ENCODE peak calls at places on chromosome 17, in seven cellular contexts. B is OCI-LY7, E is PC-3, N is A549, C is fibroblast of lung, G is prostate gland, R is left ventricle myocardium inferior. O is an unnamed sample. For H3K4me1, the result is how much of the 10 kb centered on the place peaks cover.

GRCh38 chr17:40073454-40074174 is 10.8 kb downstream of the THRA start:
- DNase-seq in N (no peak), B (no peak), C (no peak), G (no peak), E (no peak), R (no peak), O (no peak)

GRCh38 chr17:76625496-76625895 is 18.1 kb downstream of the ST6GALNAC1 start:
- DNase-seq in N (no peak), G (no peak), B (no peak), C (no peak), R (no peak), E (no peak), O (no peak)

GRCh38 chr17:65366102-65366844 is 195.2 kb downstream of the AXIN2 start:
- DNase-seq in E (no peak), G (no peak), N (no peak), B (no peak), C (peak), R (no peak), O (no peak)

GRCh38 chr17:8496081-8496480 is 60.4 kb downstream of the NDEL1 start:
- DNase-seq in R (no peak), N (no peak), C (no peak), G (no peak), E (no peak), B (no peak), O (no peak)

GRCh38 chr17:49063652-49064051 is 66.5 kb downstream of the IGF2BP1 start:
- DNase-seq in E (no peak), R (no peak), C (peak), G (peak), B (no peak), N (no peak), O (no peak)

GRCh38 chr17:4789701-4789950 is 862 bp downstream of the GLTPD2 start:
- DNase-seq in C (no peak), R (no peak), N (no peak), E (no peak), B (no peak), G (no peak), O (no peak)

GRCh38 chr17:37828313-37829124 is 83.7 kb upstream of the HNF1B start:
- DNase-seq in G (no peak), B (no peak), R (no peak), E (peak), C (peak), N (peak), O (no peak)

GRCh38 chr17:73798111-73798748 is 154.0 kb upstream of the SDK2 start:
- DNase-seq in C (peak), B (no peak), G (no peak), R (no peak), E (peak), N (peak), O (no peak)

GRCh38 chr17:64772845-64773299 is 110.8 kb upstream of the SMURF2 start:
- DNase-seq in N (no peak), G (no peak), C (no peak), B (no peak), R (no peak), E (no peak), O (no peak)

GRCh38 chr17:77325826-77326581 is 185.2 kb downstream of the SEC14L1 start:
- DNase-seq in C (peak), E (no peak), N (no peak), G (no peak), R (no peak), B (peak), O (peak)

GRCh38 chr17:35081638-35082037 is 18.1 kb upstream of the RFFL start:
- DNase-seq in C (no peak), N (no peak), G (no peak), R (no peak), E (no peak), B (no peak), O (no peak)

GRCh38 chr17:3260163-3260562 is 38.0 kb downstream of the OR3A1 start:
- DNase-seq in R (no peak), C (no peak), B (no peak), G (no peak), N (no peak), E (no peak), O (no peak)

GRCh38 chr17:62629556-62630364 is 2.3 kb downstream of the MRC2 start:
- DNase-seq in R (no peak), B (no peak), E (no peak), C (no peak), N (no peak), G (no peak), O (no peak)

GRCh38 chr17:62631936-62632924 is 4.8 kb downstream of the MRC2 start:
- DNase-seq in E (no peak), C (no peak), G (no peak), R (no peak), N (no peak), B (no peak), O (no peak)

GRCh38 chr17:62630365-62631085 is 3.1 kb downstream of the MRC2 start:
- DNase-seq in B (no peak), G (no peak), E (no peak), R (no peak), C (no peak), N (no peak), O (no peak)

GRCh38 chr17:62628845-62629555 is 1.5 kb downstream of the MRC2 start:
- DNase-seq in G (no peak), B (no peak), N (no peak), E (no peak), R (no peak), C (peak), O (no peak)

GRCh38 chr17:62631086-62631935 is 3.8 kb downstream of the MRC2 start:
- DNase-seq in B (no peak), N (no peak), E (no peak), G (no peak), C (no peak), R (no peak), O (no peak)
- H3K4me1 ChIP-seq in B (under half), N (under half), E (under half), G (under half), C (under half), R (under half), O (under half)

DNA sequence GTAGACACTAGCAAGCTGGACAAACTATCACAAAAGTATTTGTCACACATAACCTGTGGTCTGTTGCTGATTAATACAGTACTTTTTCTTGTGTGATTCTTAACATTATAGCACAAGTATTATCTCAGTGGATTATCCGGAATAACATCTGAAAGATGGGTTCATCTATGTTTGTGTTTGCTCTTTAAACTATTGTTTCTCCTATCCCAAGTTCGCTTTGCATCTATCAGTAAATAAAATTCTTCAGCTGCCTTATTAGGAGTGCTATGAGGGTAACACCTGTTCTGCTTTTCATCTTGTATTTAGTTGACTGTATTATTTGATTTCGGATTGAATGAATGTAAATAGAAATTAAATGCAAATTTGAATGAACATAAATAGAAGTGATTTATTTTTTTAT is 14.5 kb downstream of the RNFT1 start:
- DNase-seq in G (no peak), C (no peak), B (no peak), E (no peak), N (no peak), R (no peak), O (no peak)
- H3K4me1 ChIP-seq in G (under half), C (under half), B (half or more), E (under half), N (under half), R (under half), O (under half)

GRCh38 chr17:43014946-43015519 is 7.2 kb downstream of the VAT1 start:
- DNase-seq in N (no peak), R (no peak), C (no peak), E (no peak), B (no peak), G (no peak), O (no peak)
- H3K4me1 ChIP-seq in N (under half), R (half or more), C (under half), E (under half), B (under half), G (under half), O (half or more)

GRCh38 chr17:75516619-75517276 is 420 bp downstream of the TSEN54 start:
- DNase-seq in G (no peak), B (peak), E (peak), C (peak), N (peak), R (no peak), O (no peak)

GRCh38 chr17:75515229-75515522 is 161 bp downstream of the CASKIN2 start:
- DNase-seq in G (no peak), E (no peak), N (no peak), B (no peak), R (no peak), C (no peak), O (no peak)

GRCh38 chr17:75517277-75517865 is 1.0 kb downstream of the TSEN54 start:
- DNase-seq in C (no peak), G (no peak), N (peak), R (no peak), E (peak), B (peak), O (no peak)

GRCh38 chr17:75515523-75516254 is at the start of gene CASKIN2:
- DNase-seq in E (peak), R (peak), B (peak), C (peak), G (peak), N (peak), O (no peak)

DNA sequence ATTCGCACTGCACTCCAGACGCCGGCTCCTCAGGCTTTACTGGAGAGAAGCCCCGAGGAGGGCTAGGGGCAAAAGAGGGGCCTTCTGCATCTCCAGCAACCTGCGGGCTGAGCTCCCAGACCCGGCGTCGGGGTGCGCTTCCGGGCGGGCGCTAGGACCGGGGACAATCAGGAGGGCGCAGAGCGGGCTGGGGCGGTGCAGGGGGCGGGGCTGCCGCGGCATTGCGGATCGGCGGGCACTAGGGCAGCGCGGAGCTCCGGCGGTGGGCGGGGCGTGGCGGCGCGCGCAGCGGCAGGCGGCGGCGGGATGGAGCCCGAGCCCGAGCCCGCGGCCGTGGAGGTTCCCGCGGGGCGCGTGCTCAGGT is at the start of gene TSEN54:
- DNase-seq in N (peak), G (peak), E (peak), C (peak), B (peak), R (peak), O (no peak)
- H3K4me1 ChIP-seq in N (under half), G (under half), E (under half), C (under half), B (under half), R (half or more), O (half or more)

DNA sequence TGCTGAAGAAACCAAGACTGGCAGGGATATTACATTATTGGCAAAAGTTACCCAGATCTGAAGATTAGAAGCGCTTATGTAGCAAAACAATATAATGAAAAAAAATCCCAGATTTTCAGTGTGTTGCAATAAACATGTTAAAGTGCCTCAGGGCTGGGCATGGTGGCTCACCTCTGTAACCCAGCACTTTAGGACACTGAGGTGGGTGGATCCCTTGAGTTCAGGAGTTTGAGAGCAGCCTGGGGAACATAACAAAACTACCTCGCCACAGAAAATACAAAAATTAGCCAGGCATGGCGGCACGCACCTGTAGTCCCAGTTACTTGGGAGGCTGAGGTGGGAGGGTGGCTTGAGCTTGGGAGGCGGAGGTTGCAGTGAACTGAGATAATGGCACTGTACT is 6.8 kb downstream of the ZNF207 start:
- DNase-seq in R (no peak), E (no peak), G (no peak), B (no peak), N (no peak), C (no peak), O (no peak)
- H3K4me1 ChIP-seq in R (half or more), E (under half), G (under half), B (under half), N (half or more), C (under half), O (half or more)

GRCh38 chr17:28042657-28042720 is at the start of gene NLK:
- DNase-seq in G (no peak), C (no peak), E (no peak), R (no peak), B (no peak), N (no peak), O (no peak)

GRCh38 chr17:28043296-28043695 is 819 bp downstream of the NLK start:
- DNase-seq in G (no peak), B (peak), N (no peak), R (no peak), C (no peak), E (no peak), O (no peak)

GRCh38 chr17:28042721-28043291 is 329 bp downstream of the NLK start:
- DNase-seq in N (no peak), C (no peak), E (no peak), R (no peak), B (no peak), G (no peak), O (no peak)

GRCh38 chr17:28041068-28041843 is 1.2 kb upstream of the NLK start:
- DNase-seq in E (peak), G (peak), N (peak), R (peak), B (peak), C (peak), O (peak)

DNA sequence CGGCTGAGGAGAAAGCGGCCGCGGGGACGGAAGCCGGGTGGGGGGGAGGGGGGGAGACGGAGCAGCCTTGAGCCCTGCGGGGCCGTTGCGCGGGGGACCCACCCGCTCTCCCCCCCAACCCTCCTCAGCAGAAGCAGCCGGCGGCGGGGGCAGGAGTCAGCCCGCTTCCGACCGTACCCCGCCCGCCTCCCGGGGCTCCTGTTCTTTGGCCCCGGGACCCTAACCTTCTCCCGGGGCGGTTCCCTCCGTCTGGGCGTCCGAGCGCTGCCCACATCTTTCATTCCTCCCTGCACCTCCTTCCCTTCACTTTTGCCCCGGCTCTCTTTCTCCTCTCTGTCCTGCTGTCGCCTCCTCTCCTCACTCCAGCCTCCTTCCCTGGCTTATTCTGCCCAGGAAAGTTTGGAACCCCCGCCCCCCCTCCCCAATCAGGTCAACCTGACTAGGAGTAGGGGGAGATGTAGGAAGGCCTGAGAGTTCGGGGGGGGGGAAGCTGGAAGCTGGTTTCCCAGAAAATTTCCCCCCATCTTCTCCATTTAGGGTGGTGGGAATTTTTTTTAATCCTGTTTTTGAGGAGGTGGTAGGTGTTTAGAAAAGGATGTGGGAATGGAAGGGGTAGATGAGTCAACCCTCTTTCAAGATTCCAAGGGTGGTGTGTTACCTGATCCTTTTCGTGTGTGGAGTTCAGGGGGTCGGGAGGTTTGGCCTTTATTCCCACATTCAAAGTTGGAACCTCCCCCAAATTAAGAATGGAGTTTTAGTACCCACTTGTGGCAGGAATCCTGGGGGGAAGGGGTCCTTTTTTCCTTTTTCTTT is 427 bp upstream of the NLK start:
- DNase-seq in G (no peak), C (peak), E (peak), R (no peak), B (no peak), N (peak), O (no peak)
- H3K4me1 ChIP-seq in G (under half), C (under half), E (under half), R (half or more), B (half or more), N (under half), O (under half)

GRCh38 chr17:2009737-2010136 is 15.4 kb downstream of the RTN4RL1 start:
- DNase-seq in E (no peak), B (no peak), N (no peak), G (no peak), C (no peak), R (no peak), O (no peak)
- H3K4me1 ChIP-seq in E (under half), B (under half), N (under half), G (under half), C (under half), R (under half), O (under half)